ENCODE peak calls at places on chromosomes 12 and 14, in seven cellular contexts. M, X, J, E, V, F and T are unnamed samples.

GRCh38 chr12:47636908-47637780 is 68.7 kb downstream of the RPAP3 start:
- DNase-seq in M (no peak), X (peak), J (peak), E (no peak), V (peak), F (no peak), T (peak)

GRCh38 chr12:132218915-132219314 is 74.7 kb downstream of the NOC4L start:
- DNase-seq in M (no peak), X (no peak), J (peak), E (no peak), V (no peak), F (no peak), T (peak)

GRCh38 chr12:30988887-30989286 is 62.3 kb downstream of the TSPAN11 start:
- DNase-seq in M (no peak), X (no peak), J (no peak), E (no peak), V (no peak), F (no peak), T (no peak)

GRCh38 chr12:124938606-124939427 is 24.4 kb upstream of the UBC start:
- DNase-seq in M (no peak), X (no peak), J (no peak), E (no peak), V (peak), F (no peak), T (peak)

GRCh38 chr12:131042848-131043245 is 89.1 kb downstream of the ADGRD1 start:
- DNase-seq in M (no peak), X (peak), J (no peak), E (no peak), V (no peak), F (no peak), T (no peak)

GRCh38 chr14:88553886-88554457 is 835 bp downstream of the PTPN21 start:
- DNase-seq in M (no peak), X (no peak), J (no peak), E (no peak), V (no peak), F (no peak), T (peak)

GRCh38 chr12:104603545-104603973 is 146.8 kb downstream of the CHST11 start:
- DNase-seq in M (no peak), X (no peak), J (no peak), E (no peak), V (peak), F (no peak), T (no peak)

GRCh38 chr14:96961895-96962294 is 164.7 kb downstream of the VRK1 start:
- DNase-seq in M (no peak), X (no peak), J (no peak), E (no peak), V (no peak), F (no peak), T (no peak)

GRCh38 chr12:31650927-31651326 is 8.6 kb upstream of the ETFBKMT start:
- DNase-seq in M (no peak), X (no peak), J (no peak), E (no peak), V (no peak), F (no peak), T (no peak)

GRCh38 chr12:3337944-3338343 is 153.1 kb upstream of the PRMT8 start:
- DNase-seq in M (no peak), X (no peak), J (no peak), E (no peak), V (no peak), F (no peak), T (no peak)

GRCh38 chr14:77041837-77042557 is 13.5 kb upstream of the IRF2BPL start:
- DNase-seq in M (no peak), X (no peak), J (no peak), E (no peak), V (peak), F (no peak), T (no peak)

GRCh38 chr12:2654311-2654710 is 140.5 kb upstream of the FKBP4 start:
- DNase-seq in M (no peak), X (peak), J (no peak), E (no peak), V (no peak), F (no peak), T (no peak)

GRCh38 chr14:89284368-89285058 is 132.5 kb downstream of the FOXN3 start:
- DNase-seq in M (no peak), X (no peak), J (no peak), E (no peak), V (no peak), F (no peak), T (no peak)

GRCh38 chr12:47767197-47767724 is 5.8 kb upstream of the SLC48A1 start:
- DNase-seq in M (peak), X (peak), J (peak), E (no peak), V (no peak), F (no peak), T (peak)

GRCh38 chr12:77924703-77925102 is 94.0 kb downstream of the NAV3 start:
- DNase-seq in M (no peak), X (no peak), J (no peak), E (no peak), V (no peak), F (no peak), T (no peak)

GRCh38 chr12:132429932-132430643 is 59.9 kb upstream of the FBRSL1 start:
- DNase-seq in M (peak), X (peak), J (peak), E (no peak), V (peak), F (no peak), T (peak)

GRCh38 chr12:3046441-3047200 is 30.6 kb upstream of the TSPAN9 start:
- DNase-seq in M (no peak), X (peak), J (no peak), E (no peak), V (no peak), F (no peak), T (no peak)